ENCODE peak calls at places on chromosomes 4 and X, in four cellular contexts. J is WTC11, C is K562, A is HepG2. D is an unnamed sample.

GRCh38 chr4:76690091-76690905 is 207.6 kb downstream of the SOWAHB start:
- DNase-seq in J (no peak), C (no peak), A (no peak), D (peak; percentile 38)

GRCh38 chr4:152299553-152299952 is 236.3 kb downstream of the FBXW7 start:
- DNase-seq in J (no peak), C (no peak), A (no peak), D (no peak)

GRCh38 chr4:8340721-8341680 is 71.4 kb downstream of the HTRA3 start:
- DNase-seq in J (no peak), C (no peak), A (no peak), D (no peak)

GRCh38 chr4:156038772-156039171 is 85.1 kb upstream of the CTSO start:
- DNase-seq in J (no peak), C (no peak), A (no peak), D (no peak)

GRCh38 chr4:186698028-186698427 is 25.6 kb downstream of the FAT1 start:
- DNase-seq in J (no peak), C (no peak), A (peak; percentile 83), D (no peak)

GRCh38 chrX:54180403-54180802 is 2.7 kb downstream of the FAM120C start:
- DNase-seq in J (no peak), C (no peak), A (no peak), D (no peak)

GRCh38 chr4:73978886-73979285 is 2.9 kb downstream of the PF4 start:
- DNase-seq in J (no peak), C (no peak), A (no peak), D (no peak)

GRCh38 chr4:37639551-37640293 is 46.5 kb downstream of the RELL1 start:
- DNase-seq in J (no peak), C (no peak), A (no peak), D (no peak)

GRCh38 chr4:78612398-78613005 is 60.9 kb downstream of the ANXA3 start:
- DNase-seq in J (no peak), C (no peak), A (peak; percentile 21), D (peak; percentile 11)

GRCh38 chr4:118787844-118788380 is 48.0 kb downstream of the SEC24D start:
- DNase-seq in J (no peak), C (no peak), A (no peak), D (no peak)

GRCh38 chr4:147768113-147768512 is 36.2 kb downstream of the ARHGAP10 start:
- DNase-seq in J (no peak), C (no peak), A (no peak), D (peak; percentile 29)

GRCh38 chr4:53671757-53672156 is 80.5 kb upstream of the LNX1 start:
- DNase-seq in J (no peak), C (no peak), A (no peak), D (no peak)

GRCh38 chr4:6464842-6465588 is 7.4 kb downstream of the PPP2R2C start:
- DNase-seq in J (no peak), C (peak; percentile 75), A (no peak), D (peak; percentile 31)
- TF ChIP-seq NR3C1 in J (no peak), C (no peak), A (no peak), D (no peak)

GRCh38 chr4:62549601-62550000 is 1349.5 kb downstream of the ADGRL3 start:
- DNase-seq in J (no peak), C (no peak), A (no peak), D (no peak)

GRCh38 chr4:62544428-62544827 is 1344.3 kb downstream of the ADGRL3 start:
- DNase-seq in J (no peak), C (no peak), A (no peak), D (no peak)

GRCh38 chr4:62550106-62550505 is 1350.0 kb downstream of the ADGRL3 start:
- DNase-seq in J (no peak), C (no peak), A (no peak), D (no peak)

GRCh38 chr4:62548765-62549164 is 1348.6 kb downstream of the ADGRL3 start:
- DNase-seq in J (no peak), C (no peak), A (no peak), D (no peak)

DNA sequence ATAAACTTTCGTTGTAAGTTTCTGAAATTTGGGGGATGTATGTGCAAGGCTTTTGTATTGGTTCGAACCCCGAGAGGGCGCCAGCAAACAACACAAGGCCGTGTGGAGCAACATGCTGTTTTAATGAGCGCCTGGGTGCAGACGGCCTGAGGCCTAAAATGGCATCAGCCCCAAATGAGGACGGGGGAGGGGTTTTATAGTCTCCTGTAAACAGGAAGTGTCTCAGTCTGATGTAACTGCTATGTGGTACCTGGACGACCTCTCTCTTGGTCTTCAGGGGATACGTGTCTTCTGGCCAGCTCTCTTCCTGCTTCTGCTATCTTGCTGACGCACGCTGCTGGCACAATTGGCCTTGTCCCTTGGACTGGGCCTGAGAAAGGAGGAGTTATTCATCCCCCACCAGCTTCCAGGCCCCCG is 1348.0 kb downstream of the ADGRL3 start:
- DNase-seq in J (peak; percentile 61), C (no peak), A (peak; percentile 2), D (peak; percentile 0)
- TF ChIP-seq NR3C1 in J (no peak), C (no peak), A (no peak), D (no peak)

GRCh38 chr4:120070191-120070590 is 3.5 kb upstream of the MAD2L1 start:
- DNase-seq in J (no peak), C (no peak), A (no peak), D (no peak)

GRCh38 chr4:120066525-120067333 is at the start of gene MAD2L1:
- DNase-seq in J (peak; percentile 98), C (peak; percentile 90), A (peak; percentile 97), D (peak; percentile 97)

GRCh38 chr4:120066182-120066524 is 495 bp downstream of the MAD2L1 start:
- DNase-seq in J (no peak), C (peak; percentile 60), A (peak; percentile 8), D (no peak)

DNA sequence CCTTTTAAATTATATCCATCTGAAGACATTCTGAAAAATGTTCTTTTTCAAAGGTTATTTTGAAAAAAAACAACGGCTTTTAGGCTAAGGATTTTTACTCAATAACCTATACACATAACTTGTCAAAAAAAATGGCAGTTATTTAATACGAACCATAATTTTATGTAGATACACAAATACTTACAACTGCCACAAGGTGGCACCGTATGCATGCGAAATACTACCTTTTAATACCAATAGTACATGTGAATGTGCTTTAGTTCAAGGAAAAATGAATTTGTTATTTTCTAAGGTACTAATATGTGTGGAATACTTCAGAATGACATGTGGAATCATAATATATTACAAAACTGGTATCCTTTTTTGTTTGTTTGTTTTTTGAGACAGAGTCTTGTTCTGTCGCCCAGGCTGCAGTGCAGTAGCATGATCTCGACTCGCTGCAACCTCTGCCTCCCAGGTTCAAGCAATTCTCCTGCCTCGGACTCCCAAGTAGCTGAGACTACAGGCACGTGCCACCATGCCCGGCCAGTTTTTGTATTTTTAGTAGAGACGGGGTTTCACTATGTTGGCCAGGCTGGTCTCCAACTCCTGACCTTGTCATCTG is 4.6 kb upstream of the MAD2L1 start:
- DNase-seq in J (no peak), C (peak; percentile 19), A (peak; percentile 43), D (peak; percentile 69)
- TF ChIP-seq NR3C1 in J (no peak), C (no peak), A (no peak), D (no peak)

DNA sequence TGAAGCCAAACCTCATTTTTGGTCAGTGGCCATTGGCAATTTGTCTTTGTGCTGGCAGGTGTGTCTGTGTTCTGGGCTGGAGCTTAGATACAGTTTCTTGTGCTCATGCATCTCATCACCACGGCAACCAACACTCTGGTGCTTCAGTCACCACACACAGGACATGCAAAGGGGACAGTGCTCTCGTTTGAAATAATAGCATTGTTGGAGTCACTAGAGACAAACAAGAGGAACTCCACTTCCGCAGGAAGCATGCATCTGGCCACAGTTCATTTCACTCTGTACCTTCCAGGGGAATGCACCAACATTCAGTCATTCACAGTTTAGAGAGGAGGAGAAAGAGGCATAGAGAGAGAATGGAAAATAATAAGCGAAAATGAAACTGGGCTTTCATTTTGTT is 267.4 kb downstream of the ANK2 start:
- DNase-seq in J (no peak), C (no peak), A (no peak), D (no peak)
- TF ChIP-seq NR3C1 in J (no peak), C (no peak), A (no peak), D (no peak)

GRCh38 chr4:102586002-102586643 is 85.0 kb downstream of the NFKB1 start:
- DNase-seq in J (no peak), C (no peak), A (no peak), D (no peak)
- TF ChIP-seq NR3C1 in J (no peak), C (no peak), A (no peak), D (no peak)

D was measured in A549.